ENCODE peak calls at places on chromosomes 6 and 20, in six cellular contexts. Y is activated gamma-delta T cell treated with Interleukin-2 at 50 U/mL for 16 hours; R is stromal cell of bone marrow; O is D341Med; C is cerebellar nuclear complex; W is activated CD8-positive, alpha-beta memory T cell treated with anti-CD3 and anti-CD28 coated beads, Interleukin-2, amount 50 U/mL, for 4 hours. G is an unnamed sample.

GRCh38 chr6:154555075-154555677 is 44.7 kb upstream of the CNKSR3 start:
- DNase-seq in Y (no peak), R (no peak), O (no peak), C (no peak), W (no peak), G (no peak)

GRCh38 chr6:16711551-16712249 is 49.6 kb downstream of the ATXN1 start:
- DNase-seq in Y (peak; percentile 26), R (no peak), O (no peak), C (no peak), W (peak; percentile 33), G (no peak)

GRCh38 chr6:53310751-53311585 is 37.8 kb downstream of the ELOVL5 start:
- DNase-seq in Y (no peak), R (no peak), O (no peak), C (no peak), W (no peak), G (no peak)

GRCh38 chr6:150915868-150916267 is 50.4 kb downstream of the MTHFD1L start:
- DNase-seq in Y (no peak), R (peak; percentile 91), O (peak; percentile 50), C (no peak), W (no peak), G (no peak)

GRCh38 chr20:45097485-45098095 is 3.3 kb downstream of the KCNS1 start:
- DNase-seq in Y (no peak), R (no peak), O (no peak), C (no peak), W (peak; percentile 34), G (peak; percentile 59)

GRCh38 chr6:158818580-158819212 is 472 bp downstream of the EZR start:
- DNase-seq in Y (peak; percentile 56), R (no peak), O (peak; percentile 79), C (no peak), W (peak; percentile 65), G (peak; percentile 51)

GRCh38 chr6:34791164-34791841 is 580 bp upstream of the BLTP3A start:
- DNase-seq in Y (peak; percentile 29), R (no peak), O (peak; percentile 71), C (no peak), W (peak; percentile 38), G (peak; percentile 71)

GRCh38 chr6:96900873-96901272 is 3.2 kb upstream of the NDUFAF4 start:
- DNase-seq in Y (no peak), R (no peak), O (no peak), C (no peak), W (no peak), G (no peak)

GRCh38 chr6:156876302-156876701 is 99.1 kb downstream of the ARID1B start:
- DNase-seq in Y (no peak), R (no peak), O (peak; percentile 60), C (no peak), W (no peak), G (no peak)

GRCh38 chr6:42352856-42353564 is 98.7 kb downstream of the TRERF1 start:
- DNase-seq in Y (no peak), R (peak; percentile 74), O (no peak), C (no peak), W (no peak), G (no peak)

GRCh38 chr6:16273266-16273665 is 34.9 kb downstream of the GMPR start:
- DNase-seq in Y (no peak), R (no peak), O (no peak), C (no peak), W (no peak), G (no peak)

GRCh38 chr6:43386492-43386891 is 17.0 kb upstream of the ZNF318 start:
- DNase-seq in Y (no peak), R (no peak), O (no peak), C (no peak), W (no peak), G (no peak)